ENCODE peak calls at places on chromosomes 5 and 9, in eight cellular contexts. G is stomach, M is Peyer's patch, K is MCF 10A, L is retinal pigment epithelial cell, H is tibial artery, Z is left ventricle myocardium inferior, S is right atrium auricular region. R is an unnamed sample.

GRCh38 chr9:82106536-82106935 is 118.0 kb downstream of the SPATA31D1 start:
- DNase-seq in K (no peak), S (no peak), Z (no peak), L (peak), M (no peak), G (no peak), H (no peak), R (no peak)

GRCh38 chr5:91946870-91947269 is 563.8 kb upstream of the ARRDC3 start:
- DNase-seq in K (no peak), L (no peak), S (no peak), M (no peak), Z (no peak), G (no peak), H (no peak), R (no peak)

GRCh38 chr5:54835642-54836041 is 149.8 kb downstream of the ESM1 start:
- DNase-seq in H (no peak), K (peak), L (peak), Z (no peak), S (no peak), M (no peak), G (no peak), R (no peak)

GRCh38 chr9:16930578-16930977 is 60.1 kb upstream of the BNC2 start:
- DNase-seq in S (no peak), K (no peak), Z (no peak), G (no peak), L (no peak), M (no peak), H (no peak), R (no peak)

GRCh38 chr9:31520301-31521085 is 864.0 kb upstream of the ACO1 start:
- DNase-seq in H (no peak), G (no peak), S (no peak), K (no peak), Z (no peak), M (no peak), L (no peak), R (peak)

GRCh38 chr5:194603-195209 is 3.4 kb downstream of the LRRC14B start:
- DNase-seq in L (no peak), K (no peak), M (peak), H (no peak), G (no peak), Z (no peak), S (no peak), R (no peak)

GRCh38 chr5:16913840-16914435 is 22.1 kb downstream of the MYO10 start:
- DNase-seq in K (no peak), L (no peak), G (peak), H (no peak), S (no peak), Z (no peak), M (peak), R (no peak)

GRCh38 chr5:159049844-159050318 is 49.8 kb downstream of the EBF1 start:
- DNase-seq in Z (no peak), G (no peak), H (no peak), S (no peak), M (no peak), K (peak), L (no peak), R (peak)

GRCh38 chr5:107533946-107534876 is 136.5 kb downstream of the EFNA5 start:
- DNase-seq in L (no peak), H (no peak), S (no peak), Z (no peak), G (no peak), M (no peak), K (no peak), R (no peak)

GRCh38 chr5:6714221-6715041 is 1.2 kb downstream of the TENT4A start:
- DNase-seq in G (no peak), L (no peak), H (no peak), K (no peak), S (peak), M (peak), Z (peak), R (no peak)

GRCh38 chr9:684950-685340 is 156.6 kb upstream of the DMRT1 start:
- DNase-seq in S (no peak), H (no peak), M (no peak), L (no peak), G (no peak), Z (no peak), K (peak), R (no peak)

GRCh38 chr9:126495411-126496180 is 118.1 kb upstream of the LMX1B start:
- DNase-seq in G (no peak), M (no peak), H (no peak), L (no peak), Z (no peak), K (no peak), S (no peak), R (no peak)

GRCh38 chr9:74519419-74519818 is 22.3 kb downstream of the RORB start:
- DNase-seq in M (no peak), S (no peak), K (no peak), L (no peak), G (no peak), Z (no peak), H (no peak), R (no peak)

GRCh38 chr9:6855860-6856259 is 98.1 kb downstream of the KDM4C start:
- DNase-seq in L (peak), S (no peak), H (no peak), K (peak), Z (no peak), M (no peak), G (peak), R (no peak)

GRCh38 chr5:173582198-173583092 is 34.0 kb downstream of the BOD1 start:
- DNase-seq in G (no peak), H (no peak), K (no peak), L (no peak), Z (no peak), S (no peak), M (no peak), R (peak)

GRCh38 chr9:34994429-34995287 is 5.1 kb downstream of the DNAJB5 start:
- DNase-seq in S (peak), G (peak), K (peak), Z (no peak), M (no peak), L (no peak), H (no peak), R (peak)

GRCh38 chr9:102631559-102631958 is 363.6 kb upstream of the CYLC2 start:
- DNase-seq in Z (no peak), S (no peak), K (peak), L (no peak), M (no peak), G (no peak), H (no peak), R (peak)

GRCh38 chr5:88683506-88684135 is 199.4 kb downstream of the MEF2C start:
- DNase-seq in M (no peak), G (no peak), L (no peak), S (no peak), H (no peak), K (no peak), Z (no peak), R (peak)

GRCh38 chr5:107670028-107670926 is 460 bp downstream of the EFNA5 start:
- DNase-seq in K (no peak), H (peak), M (peak), L (no peak), S (no peak), Z (peak), G (peak), R (peak)

GRCh38 chr5:131758520-131758900 is 38.3 kb downstream of the FNIP1 start:
- DNase-seq in K (no peak), G (no peak), H (no peak), S (no peak), L (no peak), Z (no peak), M (no peak), R (no peak)

GRCh38 chr5:24397601-24398000 is 247.2 kb downstream of the CDH10 start:
- DNase-seq in Z (no peak), K (no peak), M (no peak), S (no peak), L (no peak), G (no peak), H (no peak), R (no peak)

GRCh38 chr9:109771084-109771483 is 8.9 kb upstream of the PALM2AKAP2 start:
- DNase-seq in G (no peak), M (no peak), L (no peak), K (peak), S (no peak), Z (no peak), H (no peak), R (no peak)

GRCh38 chr9:15306068-15306756 is 804 bp downstream of the TTC39B start:
- DNase-seq in Z (peak), G (peak), H (peak), S (peak), L (no peak), K (peak), M (peak), R (no peak)

GRCh38 chr9:35521708-35522107 is 31.8 kb downstream of the RUSC2 start:
- DNase-seq in Z (no peak), S (no peak), H (peak), K (no peak), L (no peak), G (no peak), M (no peak), R (no peak)

GRCh38 chr9:127707766-127708165 is 978 bp downstream of the CFAP157 start:
- DNase-seq in L (no peak), S (no peak), G (no peak), H (no peak), Z (no peak), M (no peak), K (peak), R (peak)
- TF ChIP-seq CTCF in L (no peak), S (no peak), G (no peak), H (no peak), Z (no peak), M (no peak), K (no peak), R (peak)

DNA sequence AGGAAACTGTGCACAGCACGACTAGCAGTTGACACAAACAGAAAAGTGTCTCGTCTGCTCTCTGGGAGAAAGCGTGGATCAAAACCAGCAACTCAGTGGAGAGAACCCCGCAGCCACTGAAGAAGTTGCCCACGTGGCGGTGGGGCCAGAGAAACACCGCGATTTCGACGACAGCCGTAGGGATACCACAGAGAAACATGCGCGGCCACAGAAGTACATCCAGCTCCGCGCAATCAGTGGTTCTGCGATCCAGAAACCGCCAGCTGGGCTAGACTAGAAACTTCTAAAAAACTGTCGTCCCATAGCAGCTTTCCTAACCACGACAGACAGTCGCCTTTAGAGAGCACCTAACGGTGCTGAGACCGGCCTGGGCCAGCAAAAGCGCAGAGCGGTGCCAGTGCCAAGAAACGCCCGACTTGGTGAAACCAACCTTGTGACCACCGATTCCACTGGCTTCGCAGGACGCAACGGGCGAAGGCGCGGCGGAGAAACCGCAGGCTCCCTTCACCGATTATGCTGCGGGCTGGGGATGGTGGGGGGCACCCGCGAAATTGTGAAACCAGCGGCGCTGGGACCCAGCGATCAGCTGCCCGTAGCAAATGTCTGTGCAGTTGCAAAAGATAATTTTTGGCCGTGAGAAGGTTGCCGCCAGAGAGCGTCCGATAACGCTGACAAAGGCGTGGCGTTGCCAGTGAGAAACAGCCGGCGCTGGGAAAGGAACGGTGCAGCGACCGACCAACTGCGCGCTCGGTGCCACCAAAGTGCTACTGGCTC is 2.7 kb upstream of the ANXA2R start:
- DNase-seq in Z (peak), M (peak), H (peak), K (peak), G (peak), S (peak), L (no peak), R (peak)
- TF ChIP-seq CTCF in Z (no peak), M (no peak), H (no peak), K (peak), G (no peak), S (peak), L (peak), R (peak)

DNA sequence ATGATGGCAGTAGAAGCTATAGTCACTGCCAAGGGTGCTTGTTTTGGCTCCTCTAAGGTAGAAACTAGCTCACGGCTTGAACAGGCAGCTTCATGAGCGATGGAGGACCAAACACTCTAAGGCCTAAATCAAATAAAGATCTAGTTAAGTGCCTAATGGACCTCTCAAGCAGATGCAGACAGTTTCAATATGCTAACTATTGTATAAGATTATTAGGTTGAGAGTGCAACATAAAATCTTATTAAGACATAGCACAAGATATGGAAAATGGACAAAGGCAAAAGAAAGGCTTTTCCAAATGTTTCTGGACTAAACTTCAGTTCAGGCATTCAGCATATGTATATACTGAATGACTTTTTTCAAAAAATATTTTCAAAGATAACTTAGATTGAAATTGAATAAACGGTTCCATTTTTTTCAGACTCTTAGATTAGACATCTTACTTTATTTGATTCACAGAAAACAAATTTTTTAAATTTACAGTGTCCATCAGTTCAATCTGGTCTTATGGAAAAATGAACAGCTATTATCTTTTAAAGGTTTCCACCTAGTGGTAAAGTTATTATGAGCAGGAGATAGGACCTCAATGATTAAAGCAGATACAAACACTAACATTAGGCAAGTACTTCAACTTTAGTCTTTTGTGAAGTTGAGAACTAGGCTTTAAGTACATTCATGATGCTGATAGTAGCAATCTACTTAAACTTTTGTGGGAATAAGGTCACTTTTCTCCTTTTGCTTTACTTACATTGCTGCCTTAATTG is 1167.7 kb downstream of the MAT2B start:
- DNase-seq in Z (no peak), K (peak), M (no peak), G (no peak), L (no peak), H (no peak), S (no peak), R (no peak)
- TF ChIP-seq CTCF in Z (no peak), K (peak), M (peak), G (no peak), L (peak), H (no peak), S (no peak), R (peak)

GRCh38 chr5:40284863-40285262 is 394.9 kb upstream of the PTGER4 start:
- DNase-seq in G (no peak), L (no peak), M (no peak), H (no peak), Z (no peak), K (no peak), S (no peak), R (no peak)
- TF ChIP-seq CTCF in G (no peak), L (no peak), M (no peak), H (no peak), Z (no peak), K (no peak), S (no peak), R (no peak)

GRCh38 chr5:141373673-141374317 is at the start of gene PCDHGA6:
- DNase-seq in L (no peak), H (no peak), K (peak), M (no peak), Z (no peak), S (no peak), G (no peak), R (no peak)
- TF ChIP-seq CTCF in L (peak), H (peak), K (peak), M (no peak), Z (peak), S (peak), G (no peak), R (peak)

GRCh38 chr5:68216737-68217231 is 1.2 kb downstream of the PIK3R1 start:
- DNase-seq in L (no peak), S (no peak), M (no peak), K (peak), H (no peak), G (no peak), Z (no peak), R (no peak)
- TF ChIP-seq CTCF in L (no peak), S (no peak), M (no peak), K (no peak), H (no peak), G (no peak), Z (no peak), R (no peak)

DNA sequence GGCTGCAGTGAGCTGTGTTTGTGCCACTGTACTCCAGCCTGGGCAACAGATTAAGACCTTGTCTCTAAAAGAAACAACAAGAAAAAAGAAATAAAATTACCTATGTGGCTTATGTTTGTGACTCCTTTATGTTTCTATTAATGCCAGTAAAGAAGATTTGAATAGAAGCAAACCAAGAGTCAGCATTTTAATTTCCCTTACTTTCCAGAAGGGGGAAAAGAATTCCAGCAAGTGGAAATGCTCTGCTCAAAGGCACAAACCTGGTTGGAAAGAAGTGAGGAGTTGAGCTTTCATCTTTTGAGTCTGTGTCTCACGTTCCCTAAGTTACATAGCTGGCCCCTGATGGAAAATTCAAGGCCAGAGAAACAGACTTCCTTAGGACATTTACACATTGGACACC is 23.6 kb upstream of the ELL2 start:
- DNase-seq in H (no peak), S (no peak), M (no peak), Z (no peak), K (no peak), G (no peak), L (no peak), R (no peak)
- TF ChIP-seq CTCF in H (no peak), S (no peak), M (no peak), Z (no peak), K (no peak), G (no peak), L (no peak), R (no peak)

GRCh38 chr9:132857601-132858342 is 20.3 kb downstream of the AK8 start:
- DNase-seq in S (no peak), Z (peak), L (no peak), M (no peak), K (no peak), G (no peak), H (no peak), R (no peak)
- TF ChIP-seq CTCF in S (no peak), Z (peak), L (no peak), M (no peak), K (no peak), G (no peak), H (no peak), R (no peak)

DNA sequence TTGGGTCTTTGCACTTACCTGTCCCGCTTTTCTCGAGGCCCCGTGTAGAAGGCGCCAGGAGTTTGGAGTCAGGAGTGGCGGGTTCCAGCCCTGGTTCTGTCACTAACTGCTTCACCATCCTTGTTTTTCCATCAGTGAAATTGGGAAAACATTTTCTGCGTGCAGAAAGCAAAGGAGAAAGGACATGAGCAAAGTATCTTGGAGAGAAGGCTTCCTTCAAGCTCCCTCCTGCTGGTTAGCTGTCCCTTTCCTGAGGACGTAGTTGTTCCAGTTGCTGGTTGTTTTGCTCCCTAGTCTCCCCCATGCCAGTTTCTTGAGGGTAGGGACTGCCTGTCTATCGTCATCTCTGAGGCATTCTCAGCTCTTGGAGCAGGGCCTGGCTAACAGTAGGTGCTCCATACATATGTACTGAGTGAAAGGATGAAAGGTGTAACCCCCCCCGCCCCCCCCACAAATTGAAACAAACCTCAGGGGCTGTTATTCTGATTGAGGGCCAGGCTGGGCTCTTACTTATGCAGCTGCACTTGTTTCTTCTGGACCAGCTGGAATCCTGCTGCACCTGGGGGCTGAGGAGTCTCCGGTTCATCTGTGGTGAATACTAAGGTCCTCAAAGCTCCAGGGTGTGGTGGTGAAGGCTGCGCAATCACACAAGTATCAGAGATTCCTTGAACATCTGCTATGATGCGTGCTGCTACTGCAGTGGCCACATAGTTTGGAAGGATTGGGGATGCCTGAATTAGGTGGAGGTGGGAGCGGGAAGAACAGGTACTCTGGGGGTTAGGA is 1.0 kb downstream of the SMIM3 start:
- DNase-seq in S (no peak), M (no peak), Z (no peak), K (peak), L (no peak), H (no peak), G (no peak), R (no peak)
- TF ChIP-seq CTCF in S (no peak), M (no peak), Z (no peak), K (no peak), L (no peak), H (no peak), G (no peak), R (no peak)